ENCODE peak calls at places on chromosome 21, in five cellular contexts. I is tibial artery, P is aorta, A is right cardiac atrium, V is SK-N-SH. H is an unnamed sample.

GRCh38 chr21:45841033-45841432 is 140.5 kb upstream of the COL6A1 start:
- DNase-seq in A (no peak), I (no peak), V (no peak), P (peak; percentile 16), H (no peak)

GRCh38 chr21:32021319-32022027 is 148.7 kb downstream of the HUNK start:
- DNase-seq in P (peak; percentile 86), V (peak; percentile 39), I (peak; percentile 35), A (peak; percentile 92), H (peak; percentile 70)

GRCh38 chr21:38478782-38479181 is 19.5 kb downstream of the ERG start:
- DNase-seq in I (no peak), V (no peak), A (no peak), P (no peak), H (no peak)

GRCh38 chr21:45917241-45917640 is 64.3 kb upstream of the COL6A1 start:
- DNase-seq in V (no peak), A (peak; percentile 51), I (no peak), P (no peak), H (no peak)

GRCh38 chr21:43270800-43271261 is 102.0 kb downstream of the CRYAA start:
- DNase-seq in I (no peak), A (peak; percentile 44), P (no peak), V (peak; percentile 94), H (peak; percentile 38)

GRCh38 chr21:20618878-20619277 is 379.3 kb upstream of the NCAM2 start:
- DNase-seq in I (no peak), V (no peak), P (no peak), A (no peak), H (no peak)

GRCh38 chr21:32958288-32958992 is 67.3 kb upstream of the OLIG2 start:
- DNase-seq in V (no peak), I (no peak), A (no peak), P (no peak), H (no peak)

GRCh38 chr21:46122758-46123683 is 25.1 kb downstream of the COL6A2 start:
- DNase-seq in A (peak; percentile 19), P (peak; percentile 55), V (peak; percentile 21), I (peak; percentile 11), H (peak; percentile 8)

GRCh38 chr21:45637883-45638282 is 5.6 kb upstream of the PCBP3 start:
- DNase-seq in V (no peak), P (peak; percentile 58), A (peak; percentile 55), I (no peak), H (no peak)

GRCh38 chr21:18959817-18960216 is 556.2 kb upstream of the TMPRSS15 start:
- DNase-seq in I (no peak), A (peak; percentile 20), P (no peak), V (no peak), H (no peak)

GRCh38 chr21:46124926-46125845 is 27.3 kb downstream of the COL6A2 start:
- DNase-seq in V (peak; percentile 21), A (peak; percentile 60), P (peak; percentile 75), I (peak; percentile 16), H (peak; percentile 8)

GRCh38 chr21:35738342-35738961 is 321.9 kb downstream of the SETD4 start:
- DNase-seq in A (no peak), P (no peak), I (no peak), V (no peak), H (peak; percentile 28)

GRCh38 chr21:30613836-30614235 is at the start of gene KRTAP6-1:
- DNase-seq in A (no peak), P (no peak), V (no peak), I (no peak), H (no peak)

GRCh38 chr21:45811136-45811535 is 167.6 kb downstream of the PCBP3 start:
- DNase-seq in P (no peak), I (no peak), V (no peak), A (no peak), H (no peak)

GRCh38 chr21:25638634-25639166 is 358 bp upstream of the JAM2 start:
- DNase-seq in V (no peak), I (no peak), A (no peak), P (no peak), H (no peak)

GRCh38 chr21:46660505-46660904 is 25.0 kb downstream of the PRMT2 start:
- DNase-seq in V (no peak), P (no peak), A (no peak), I (no peak), H (no peak)

GRCh38 chr21:17270234-17270633 is 242.6 kb upstream of the CXADR start:
- DNase-seq in I (peak; percentile 51), V (peak; percentile 48), A (no peak), P (no peak), H (peak; percentile 74)

GRCh38 chr21:45898781-45899180 is 82.8 kb upstream of the COL6A1 start:
- DNase-seq in A (peak; percentile 32), I (no peak), V (no peak), P (peak; percentile 66), H (no peak)

GRCh38 chr21:42291751-42292562 is 23.3 kb downstream of the TFF3 start:
- DNase-seq in P (no peak), I (no peak), V (peak; percentile 47), A (no peak), H (no peak)

GRCh38 chr21:33198346-33199135 is 31.2 kb upstream of the IFNAR2 start:
- DNase-seq in P (no peak), V (no peak), I (peak; percentile 53), A (peak; percentile 82), H (peak; percentile 86)

GRCh38 chr21:34834852-34835501 is 166.2 kb downstream of the CLIC6 start:
- DNase-seq in A (no peak), I (no peak), V (no peak), P (no peak), H (no peak)

GRCh38 chr21:42317341-42317741 is 2.1 kb upstream of the TFF3 start:
- DNase-seq in P (no peak), V (no peak), A (no peak), I (no peak), H (no peak)

GRCh38 chr21:41726970-41727783 is 39.7 kb downstream of the RIPK4 start:
- DNase-seq in I (peak; percentile 86), V (no peak), P (peak; percentile 96), A (peak; percentile 91), H (no peak)

GRCh38 chr21:42592156-42592820 is 61.1 kb upstream of the PDE9A start:
- DNase-seq in V (no peak), A (no peak), I (no peak), P (no peak), H (no peak)

GRCh38 chr21:16454371-16454770 is 724.6 kb downstream of the USP25 start:
- DNase-seq in P (no peak), I (no peak), V (no peak), A (no peak), H (no peak)

GRCh38 chr21:33975548-33976081 is 60.0 kb upstream of the ATP5PO start:
- DNase-seq in P (no peak), I (no peak), V (no peak), A (no peak), H (no peak)

GRCh38 chr21:42636535-42636914 is 16.9 kb upstream of the PDE9A start:
- DNase-seq in P (no peak), I (no peak), V (no peak), A (no peak), H (no peak)

DNA sequence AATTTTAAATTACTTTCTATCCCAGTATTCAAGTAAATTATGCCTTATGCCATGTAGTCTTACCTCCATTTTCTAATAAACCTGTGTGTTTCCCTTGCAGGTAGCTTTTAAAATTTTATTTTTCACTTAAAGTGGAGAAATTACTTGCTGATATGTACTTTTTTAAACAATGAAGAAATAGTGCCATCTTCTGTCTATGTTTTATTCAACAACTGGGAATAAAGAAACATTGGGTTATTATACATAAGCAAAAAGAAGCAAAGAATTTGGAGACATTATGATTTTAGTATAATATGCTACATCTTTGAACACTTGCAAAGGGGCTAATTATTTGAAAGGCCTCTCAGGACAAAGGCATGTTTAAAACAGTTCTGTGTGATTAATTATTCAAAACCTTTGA is 1912.9 kb downstream of the MRPL39 start:
- DNase-seq in A (no peak), P (no peak), V (no peak), I (no peak), H (no peak)
- H3K9me3 ChIP-seq in A (no peaks in the 10 kb centered on the region), P (peaks cover 3% of the 10 kb centered on the region), V (no peaks in the 10 kb centered on the region), I (peaks cover 5% of the 10 kb centered on the region), H (no peaks in the 10 kb centered on the region)

GRCh38 chr21:10430007-10430406 is 91.4 kb upstream of the TPTE start:
- DNase-seq in A (no peak), I (no peak), V (peak; percentile 4), P (no peak), H (no peak)
- H3K9me3 ChIP-seq in A (no peaks in the 10 kb centered on the region), I (peaks cover 14% of the 10 kb centered on the region), V (no peaks in the 10 kb centered on the region), P (no peaks in the 10 kb centered on the region), H (no peaks in the 10 kb centered on the region)

GRCh38 chr21:44526096-44526997 is 13.6 kb downstream of the KRTAP10-1 start:
- DNase-seq in V (no peak), I (peak; percentile 7), P (peak; percentile 38), A (no peak), H (no peak)
- H3K9me3 ChIP-seq in V (no peaks in the 10 kb centered on the region), I (no peaks in the 10 kb centered on the region), P (no peaks in the 10 kb centered on the region), A (no peaks in the 10 kb centered on the region), H (no peaks in the 10 kb centered on the region)

GRCh38 chr21:37294674-37295073 is 27.5 kb upstream of the VPS26C start:
- DNase-seq in P (no peak), I (no peak), V (no peak), A (no peak), H (no peak)

GRCh38 chr21:37292041-37292440 is 24.9 kb upstream of the VPS26C start:
- DNase-seq in A (no peak), V (no peak), P (no peak), I (no peak), H (no peak)

GRCh38 chr21:37297364-37297763 is 30.2 kb upstream of the VPS26C start:
- DNase-seq in V (no peak), I (no peak), P (no peak), A (no peak), H (no peak)

DNA sequence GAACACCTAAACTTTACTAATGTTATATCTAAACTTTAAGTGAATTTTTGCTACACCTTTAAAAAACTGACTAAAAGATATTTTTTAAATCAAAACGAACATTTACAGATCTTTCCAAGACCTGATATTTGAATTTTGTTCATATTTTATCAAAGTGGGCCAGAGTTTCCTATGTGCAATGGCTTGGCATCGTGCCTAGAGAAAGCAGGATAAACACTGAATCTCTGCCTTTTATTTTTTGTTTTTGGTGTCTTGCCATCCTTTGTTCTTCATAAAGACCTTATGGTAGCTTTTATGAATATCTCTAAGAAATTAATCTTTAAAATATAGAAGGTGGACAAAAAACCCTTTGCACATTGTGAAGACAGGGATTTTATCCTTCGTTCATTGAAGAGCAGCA is 25.8 kb upstream of the VPS26C start:
- DNase-seq in A (no peak), I (no peak), P (no peak), V (no peak), H (no peak)
- H3K9me3 ChIP-seq in A (no peaks in the 10 kb centered on the region), I (no peaks in the 10 kb centered on the region), P (no peaks in the 10 kb centered on the region), V (no peaks in the 10 kb centered on the region), H (no peaks in the 10 kb centered on the region)

GRCh38 chr21:15247613-15248012 is 182.8 kb upstream of the NRIP1 start:
- DNase-seq in P (no peak), I (no peak), A (no peak), V (no peak), H (no peak)

GRCh38 chr21:15240846-15241245 is 176.0 kb upstream of the NRIP1 start:
- DNase-seq in P (no peak), I (no peak), A (no peak), V (no peak), H (no peak)

GRCh38 chr21:15242906-15243305 is 178.1 kb upstream of the NRIP1 start:
- DNase-seq in P (no peak), A (no peak), V (no peak), I (no peak), H (no peak)

GRCh38 chr21:15243356-15243755 is 178.6 kb upstream of the NRIP1 start:
- DNase-seq in A (no peak), V (no peak), I (no peak), P (no peak), H (no peak)

GRCh38 chr21:15241997-15242767 is 177.4 kb upstream of the NRIP1 start:
- DNase-seq in I (no peak), P (no peak), V (no peak), A (no peak), H (no peak)
- H3K9me3 ChIP-seq in I (no peaks in the 10 kb centered on the region), P (no peaks in the 10 kb centered on the region), V (no peaks in the 10 kb centered on the region), A (no peaks in the 10 kb centered on the region), H (no peaks in the 10 kb centered on the region)